ENCODE peak calls at places on chromosomes 7 and 10, in six cellular contexts. F is activated T-cell treated with anti-CD3 and anti-CD28 coated beads, Interleukin-2, amount 50 U/mL, for 72 hours; L is memory B cell; V is omental fat pad; S is activated CD8-positive, alpha-beta memory T cell treated with anti-CD3 and anti-CD28 coated beads, Interleukin-2, amount 10 ng/mL, durations not matched to agents 7 days and 5 days; T is lower lobe of right lung. H is an unnamed sample.

GRCh38 chr7:84304407-84304806 is 109.8 kb upstream of the SEMA3A start:
- ATAC-seq in T (no peak), F (no peak), S (no peak), V (no peak), L (no peak), H (no peak)

GRCh38 chr10:14507156-14507555 is 176.4 kb upstream of the FRMD4A start:
- ATAC-seq in S (peak; percentile 51), L (peak; percentile 82), F (peak; percentile 69), V (no peak), T (peak; percentile 31), H (no peak)

GRCh38 chr10:49619613-49620012 is 5.8 kb downstream of the CHAT start:
- ATAC-seq in S (no peak), L (no peak), T (no peak), F (no peak), V (no peak), H (no peak)

GRCh38 chr10:29539398-29539797 is 95.4 kb downstream of the SVIL start:
- ATAC-seq in T (no peak), F (no peak), V (no peak), L (no peak), S (no peak), H (no peak)

GRCh38 chr10:95464280-95464679 is 96.9 kb downstream of the SORBS1 start:
- ATAC-seq in S (no peak), L (no peak), F (no peak), V (no peak), T (no peak), H (no peak)

GRCh38 chr10:60257767-60258428 is 131.8 kb downstream of the ANK3 start:
- ATAC-seq in V (no peak), F (no peak), L (no peak), S (no peak), T (no peak), H (no peak)

GRCh38 chr10:121633056-121633455 is 34.8 kb upstream of the FGFR2 start:
- ATAC-seq in S (no peak), L (no peak), T (no peak), V (no peak), F (no peak), H (no peak)

GRCh38 chr7:140568021-140568813 is 72.4 kb downstream of the DENND2A start:
- ATAC-seq in V (no peak), T (no peak), S (no peak), L (no peak), F (no peak), H (no peak)

GRCh38 chr10:86031-86430 is 36.9 kb upstream of the TUBB8 start:
- ATAC-seq in S (no peak), F (no peak), L (no peak), T (no peak), V (no peak), H (no peak)

GRCh38 chr7:130226333-130226732 is 18.7 kb downstream of the SSMEM1 start:
- ATAC-seq in T (no peak), V (no peak), F (no peak), L (no peak), S (no peak), H (no peak)

GRCh38 chr10:98338896-98339295 is 70.9 kb upstream of the LOXL4 start:
- ATAC-seq in L (no peak), F (no peak), S (no peak), V (no peak), T (no peak), H (no peak)

GRCh38 chr7:43077732-43078391 is 34.6 kb upstream of the HECW1 start:
- ATAC-seq in L (no peak), S (no peak), V (no peak), T (no peak), F (no peak), H (no peak)

GRCh38 chr10:12416396-12417090 is 67.2 kb downstream of the CAMK1D start:
- ATAC-seq in V (no peak), T (no peak), F (no peak), L (no peak), S (no peak), H (no peak)